ENCODE peak calls at places on chromosomes 7 and 10, in six cellular contexts. M is HCT116, P is HepG2, T is GM12878, L is K562, G is H1. C is an unnamed sample.

GRCh38 chr7:128022631-128023532 is 8.4 kb downstream of the LRRC4 start:
- DNase-seq in L (no peak), T (no peak), G (no peak), P (no peak), M (no peak), C (no peak)

GRCh38 chr7:98619450-98620321 is 2.6 kb downstream of the NPTX2 start:
- DNase-seq in G (no peak), M (no peak), P (peak; percentile 69), L (no peak), T (no peak), C (no peak)

GRCh38 chr7:139771001-139771956 is 6.5 kb downstream of the HIPK2 start:
- DNase-seq in G (no peak), M (peak; percentile 93), L (no peak), T (no peak), P (no peak), C (no peak)

GRCh38 chr7:101917566-101917965 is 100.1 kb downstream of the CUX1 start:
- DNase-seq in M (no peak), L (no peak), T (no peak), P (no peak), G (no peak), C (no peak)

GRCh38 chr7:36208997-36209813 is 56.2 kb downstream of the EEPD1 start:
- DNase-seq in M (no peak), T (no peak), L (no peak), P (peak; percentile 35), G (no peak), C (no peak)

GRCh38 chr7:155255660-155256059 is 42.0 kb upstream of the INSIG1 start:
- DNase-seq in L (no peak), P (no peak), M (no peak), T (no peak), G (no peak), C (no peak)

GRCh38 chr10:26157734-26158133 is 58.8 kb upstream of the GAD2 start:
- DNase-seq in P (no peak), L (no peak), M (no peak), T (no peak), G (no peak), C (no peak)

GRCh38 chr7:131956864-131957263 is 400.4 kb upstream of the PODXL start:
- DNase-seq in L (no peak), T (no peak), G (no peak), P (no peak), M (no peak), C (no peak)

GRCh38 chr7:105638942-105639495 is 57.7 kb upstream of the EFCAB10 start:
- DNase-seq in G (peak; percentile 81), P (no peak), T (no peak), L (no peak), M (no peak), C (peak; percentile 90)

GRCh38 chr10:9786576-9786975 is 1231.1 kb upstream of the CELF2 start:
- DNase-seq in M (no peak), L (no peak), T (no peak), G (no peak), P (no peak), C (no peak)

GRCh38 chr7:134420509-134421125 is 38.3 kb downstream of the AKR1B1 start:
- DNase-seq in G (no peak), T (no peak), P (peak; percentile 61), M (peak; percentile 23), L (peak; percentile 50), C (peak; percentile 43)

GRCh38 chr7:159033956-159034938 is 110.4 kb downstream of the VIPR2 start:
- DNase-seq in T (no peak), M (no peak), L (no peak), G (no peak), P (no peak), C (no peak)

GRCh38 chr7:66267249-66267648 is 62.1 kb downstream of the TPST1 start:
- DNase-seq in P (no peak), T (no peak), G (no peak), L (no peak), M (no peak), C (no peak)

GRCh38 chr7:125555921-125556320 is 626.3 kb upstream of the POT1 start:
- DNase-seq in T (no peak), M (no peak), L (no peak), P (no peak), G (no peak), C (no peak)

GRCh38 chr10:11706911-11707567 is 35.1 kb upstream of the ECHDC3 start:
- DNase-seq in L (peak; percentile 45), M (no peak), T (no peak), P (no peak), G (no peak), C (no peak)

GRCh38 chr7:129354428-129355157 is 79.6 kb upstream of the STRIP2 start:
- DNase-seq in T (no peak), L (no peak), G (no peak), M (no peak), P (no peak), C (no peak)

GRCh38 chr10:18822156-18822555 is 162.9 kb downstream of the ARL5B start:
- DNase-seq in M (no peak), G (no peak), L (no peak), P (peak; percentile 1), T (no peak), C (peak; percentile 27)

GRCh38 chr7:17660116-17660515 is 280.2 kb downstream of the SNX13 start:
- DNase-seq in L (no peak), M (no peak), P (no peak), T (no peak), G (no peak), C (no peak)

GRCh38 chr10:37734971-37735370 is 122.4 kb downstream of the ZNF248 start:
- DNase-seq in M (peak; percentile 54), P (peak; percentile 72), T (no peak), L (no peak), G (no peak), C (no peak)

GRCh38 chr10:109931153-109931552 is 7.8 kb upstream of the XPNPEP1 start:
- DNase-seq in G (no peak), M (no peak), L (no peak), T (no peak), P (no peak), C (no peak)

GRCh38 chr7:35648367-35648766 is 46.6 kb downstream of the HERPUD2 start:
- DNase-seq in P (peak; percentile 41), M (no peak), G (no peak), L (no peak), T (no peak), C (no peak)

GRCh38 chr10:80442879-80443278 is 11.2 kb upstream of the TSPAN14 start:
- DNase-seq in P (no peak), L (no peak), M (no peak), T (no peak), G (no peak), C (no peak)

GRCh38 chr7:102914585-102914984 is 1.8 kb downstream of the LRRC17 start:
- DNase-seq in M (no peak), T (no peak), L (no peak), P (no peak), G (no peak), C (no peak)

GRCh38 chr7:94654764-94655561 is 970 bp downstream of the SGCE start:
- DNase-seq in L (no peak), G (no peak), T (no peak), P (no peak), M (no peak), C (no peak)

GRCh38 chr10:71644307-71645180 is 75.0 kb downstream of the C10orf105 start:
- DNase-seq in G (no peak), P (no peak), L (no peak), T (peak; percentile 49), M (no peak), C (no peak)

DNA sequence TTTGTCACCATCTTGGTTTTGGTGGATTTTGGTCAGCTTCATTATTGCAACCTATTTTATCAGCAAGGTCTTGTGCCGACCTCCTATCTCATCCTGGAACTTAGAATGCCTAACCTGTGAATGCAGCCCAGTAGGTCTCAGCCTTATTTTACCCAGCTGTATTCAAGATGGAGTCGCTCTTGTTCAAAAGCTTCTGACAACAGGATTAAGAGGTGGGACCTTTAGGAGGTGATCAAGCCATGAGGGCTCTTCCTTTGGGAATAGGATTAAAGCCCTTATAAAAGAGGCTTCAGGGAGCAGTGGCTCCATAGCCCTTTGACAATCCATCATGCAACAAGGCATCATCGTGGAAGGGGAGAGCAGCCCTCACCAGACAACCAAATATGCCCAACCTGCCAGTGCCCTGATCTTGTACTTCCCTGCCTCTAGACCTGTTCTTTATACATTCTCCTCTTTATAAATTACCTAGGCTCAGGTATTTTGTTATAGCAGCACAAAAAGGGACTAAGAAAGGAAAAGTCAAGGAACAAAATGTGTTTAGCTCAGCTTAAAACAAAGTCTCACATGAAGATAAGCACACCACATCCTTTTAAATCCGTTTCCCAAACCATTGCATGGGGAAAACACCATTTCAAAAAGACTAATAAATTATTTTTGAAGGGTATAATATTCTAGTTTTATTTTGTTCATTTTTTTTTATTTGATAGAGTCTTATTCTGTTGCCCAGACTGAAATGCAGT is 8.5 kb upstream of the MAP3K8 start:
- DNase-seq in G (no peak), T (no peak), M (no peak), L (no peak), P (no peak), C (no peak)
- H3K4me1 ChIP-seq in G (peaks cover 2% of the 10 kb centered on the region), T (peaks cover 60% of the 10 kb centered on the region), M (peaks cover 12% of the 10 kb centered on the region), L (peaks cover 29% of the 10 kb centered on the region), P (peaks cover 66% of the 10 kb centered on the region), C (peaks cover 8% of the 10 kb centered on the region)

DNA sequence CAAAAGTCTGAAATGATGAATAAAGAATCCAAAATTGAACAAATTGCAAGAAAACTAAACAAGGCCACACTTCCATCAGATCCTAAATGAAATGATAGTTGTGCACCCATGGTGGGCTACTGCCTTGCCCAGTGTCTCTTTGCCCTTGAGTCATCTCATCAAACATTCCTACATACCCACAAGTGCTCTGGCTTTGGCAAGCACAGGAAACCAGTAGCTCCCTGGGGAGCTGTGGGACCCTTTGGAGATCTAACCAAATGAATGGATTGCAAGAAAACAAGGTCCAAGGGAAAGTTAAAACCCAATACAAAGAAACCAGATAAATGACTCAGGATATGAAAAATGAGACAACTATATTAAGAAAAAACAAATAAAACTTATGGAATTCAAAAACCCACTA is 129.8 kb upstream of the TMEM229A start:
- DNase-seq in P (no peak), M (no peak), T (no peak), G (no peak), L (no peak), C (no peak)
- TF ChIP-seq ZNF274 in P (no peak), M (no peak), T (no peak), G (no peak), L (no peak), C (no peak)

GRCh38 chr7:25950488-25951413 is 201.2 kb upstream of the NFE2L3 start:
- DNase-seq in G (peak; percentile 96), L (no peak), T (peak; percentile 69), P (peak; percentile 88), M (peak; percentile 79), C (peak; percentile 97)

GRCh38 chr7:25951414-25952276 is 200.4 kb upstream of the NFE2L3 start:
- DNase-seq in T (no peak), P (no peak), L (peak; percentile 95), G (no peak), M (no peak), C (no peak)

GRCh38 chr7:25952277-25953057 is 199.5 kb upstream of the NFE2L3 start:
- DNase-seq in G (no peak), P (peak; percentile 93), L (no peak), M (no peak), T (no peak), C (no peak)

GRCh38 chr7:25947669-25948516 is 204.1 kb upstream of the NFE2L3 start:
- DNase-seq in G (no peak), P (no peak), L (no peak), M (no peak), T (peak; percentile 59), C (no peak)

GRCh38 chr7:25949672-25950487 is 202.1 kb upstream of the NFE2L3 start:
- DNase-seq in G (no peak), M (no peak), L (peak; percentile 32), T (no peak), P (peak; percentile 23), C (no peak)
- H3K27me3 ChIP-seq in G (no peaks in the 10 kb centered on the region), M (no peaks in the 10 kb centered on the region), L (no peaks in the 10 kb centered on the region), T (no peaks in the 10 kb centered on the region), P (no peaks in the 10 kb centered on the region), C (no peaks in the 10 kb centered on the region)

GRCh38 chr10:77613476-77614130 is 24.0 kb downstream of the KCNMA1 start:
- DNase-seq in P (no peak), G (no peak), M (no peak), L (no peak), T (no peak), C (no peak)
- H3K4me1 ChIP-seq in P (no peaks in the 10 kb centered on the region), G (no peaks in the 10 kb centered on the region), M (no peaks in the 10 kb centered on the region), L (no peaks in the 10 kb centered on the region), T (peaks cover 3% of the 10 kb centered on the region), C (peaks cover 3% of the 10 kb centered on the region)

C was measured in NT2/D1.